ENCODE peak calls at places on chromosomes 7 and 10, in six cellular contexts. One of them, this sample, is unnamed.

GRCh38 chr7:126119981-126120380 is 1132.8 kb downstream of the GRM8 start:
- DNase-seq in HepG2: no peak
- DNase-seq in A549: no peak
- DNase-seq in NB4: no peak
- DNase-seq in K562: no peak
- DNase-seq in endothelial cell of umbilical vein: no peak
- DNase-seq in this sample: no peak

GRCh38 chr10:119303886-119304285 is 96.5 kb downstream of the GRK5 start:
- DNase-seq in HepG2: no peak
- DNase-seq in K562: no peak
- DNase-seq in NB4: no peak
- DNase-seq in A549: peak; percentile 28
- DNase-seq in endothelial cell of umbilical vein: no peak
- DNase-seq in this sample: no peak

GRCh38 chr10:102241444-102242117 is at the start of gene PITX3:
- DNase-seq in HepG2: peak; percentile 89
- DNase-seq in A549: peak; percentile 89
- DNase-seq in NB4: peak; percentile 86
- DNase-seq in K562: peak; percentile 96
- DNase-seq in endothelial cell of umbilical vein: peak; percentile 92
- DNase-seq in this sample: no peak

GRCh38 chr7:82317257-82317721 is 126.3 kb downstream of the CACNA2D1 start:
- DNase-seq in NB4: no peak
- DNase-seq in HepG2: no peak
- DNase-seq in A549: no peak
- DNase-seq in endothelial cell of umbilical vein: no peak
- DNase-seq in K562: no peak
- DNase-seq in this sample: no peak

GRCh38 chr10:28171468-28172235 is 131.2 kb downstream of the MPP7 start:
- DNase-seq in HepG2: no peak
- DNase-seq in K562: no peak
- DNase-seq in endothelial cell of umbilical vein: no peak
- DNase-seq in NB4: no peak
- DNase-seq in A549: no peak
- DNase-seq in this sample: no peak

GRCh38 chr7:3106353-3106752 is 62.7 kb upstream of the CARD11 start:
- DNase-seq in NB4: no peak
- DNase-seq in A549: no peak
- DNase-seq in endothelial cell of umbilical vein: no peak
- DNase-seq in K562: no peak
- DNase-seq in HepG2: no peak
- DNase-seq in this sample: no peak

GRCh38 chr10:52956451-52956850 is 183.9 kb upstream of the MBL2 start:
- DNase-seq in A549: no peak
- DNase-seq in NB4: no peak
- DNase-seq in K562: no peak
- DNase-seq in endothelial cell of umbilical vein: no peak
- DNase-seq in HepG2: peak; percentile 8
- DNase-seq in this sample: no peak

GRCh38 chr7:111390000-111390399 is 172.3 kb downstream of the IMMP2L start:
- DNase-seq in endothelial cell of umbilical vein: no peak
- DNase-seq in HepG2: no peak
- DNase-seq in A549: no peak
- DNase-seq in K562: no peak
- DNase-seq in NB4: no peak
- DNase-seq in this sample: no peak

GRCh38 chr10:15869935-15870334 is 9.6 kb upstream of the MINDY3 start:
- DNase-seq in HepG2: no peak
- DNase-seq in K562: no peak
- DNase-seq in A549: no peak
- DNase-seq in endothelial cell of umbilical vein: no peak
- DNase-seq in NB4: no peak
- DNase-seq in this sample: no peak

GRCh38 chr7:106139253-106140251 is 27.4 kb upstream of the SYPL1 start:
- DNase-seq in K562: no peak
- DNase-seq in A549: no peak
- DNase-seq in NB4: no peak
- DNase-seq in HepG2: no peak
- DNase-seq in endothelial cell of umbilical vein: no peak
- DNase-seq in this sample: no peak

GRCh38 chr10:126090911-126091728 is 194.8 kb downstream of the FANK1 start:
- DNase-seq in HepG2: no peak
- DNase-seq in NB4: no peak
- DNase-seq in endothelial cell of umbilical vein: peak; percentile 37
- DNase-seq in K562: no peak
- DNase-seq in A549: peak; percentile 72
- DNase-seq in this sample: no peak

GRCh38 chr10:126397640-126398382 is 9.5 kb upstream of the ADAM12 start:
- DNase-seq in HepG2: no peak
- DNase-seq in A549: peak; percentile 76
- DNase-seq in endothelial cell of umbilical vein: no peak
- DNase-seq in NB4: no peak
- DNase-seq in K562: no peak
- DNase-seq in this sample: no peak

GRCh38 chr7:92778972-92779371 is 57.4 kb downstream of the CDK6 start:
- DNase-seq in K562: no peak
- DNase-seq in HepG2: no peak
- DNase-seq in A549: peak; percentile 66
- DNase-seq in endothelial cell of umbilical vein: no peak
- DNase-seq in NB4: peak; percentile 88
- DNase-seq in this sample: peak; percentile 34

GRCh38 chr7:6556196-6556595 is 4.9 kb upstream of the GRID2IP start:
- DNase-seq in NB4: no peak
- DNase-seq in A549: no peak
- DNase-seq in endothelial cell of umbilical vein: no peak
- DNase-seq in HepG2: no peak
- DNase-seq in K562: peak; percentile 44
- DNase-seq in this sample: no peak

GRCh38 chr7:92843781-92844180 is 7.4 kb upstream of the CDK6 start:
- DNase-seq in endothelial cell of umbilical vein: no peak
- DNase-seq in NB4: no peak
- DNase-seq in HepG2: no peak
- DNase-seq in K562: no peak
- DNase-seq in A549: no peak
- DNase-seq in this sample: no peak

GRCh38 chr10:62384057-62384446 is 9.9 kb downstream of the ZNF365 start:
- DNase-seq in NB4: peak; percentile 89
- DNase-seq in HepG2: no peak
- DNase-seq in endothelial cell of umbilical vein: peak; percentile 31
- DNase-seq in K562: no peak
- DNase-seq in A549: peak; percentile 10
- DNase-seq in this sample: peak; percentile 5

GRCh38 chr10:103816431-103816830 is 38.9 kb downstream of the SH3PXD2A start:
- DNase-seq in NB4: peak; percentile 23
- DNase-seq in HepG2: no peak
- DNase-seq in A549: peak; percentile 70
- DNase-seq in K562: no peak
- DNase-seq in endothelial cell of umbilical vein: no peak
- DNase-seq in this sample: no peak

GRCh38 chr7:23530355-23530754 is 1.4 kb downstream of the TRA2A start:
- DNase-seq in K562: no peak
- DNase-seq in endothelial cell of umbilical vein: peak; percentile 48
- DNase-seq in NB4: peak; percentile 62
- DNase-seq in A549: peak; percentile 47
- DNase-seq in HepG2: peak; percentile 53
- DNase-seq in this sample: no peak

GRCh38 chr7:22885824-22886255 is 63.2 kb upstream of the TOMM7 start:
- DNase-seq in NB4: peak; percentile 93
- DNase-seq in endothelial cell of umbilical vein: no peak
- DNase-seq in HepG2: no peak
- DNase-seq in A549: no peak
- DNase-seq in K562: no peak
- DNase-seq in this sample: peak; percentile 88

GRCh38 chr10:123967626-123968243 is 76.1 kb upstream of the CPXM2 start:
- DNase-seq in A549: peak; percentile 58
- DNase-seq in NB4: peak; percentile 63
- DNase-seq in HepG2: peak; percentile 33
- DNase-seq in endothelial cell of umbilical vein: peak; percentile 57
- DNase-seq in K562: peak; percentile 74
- DNase-seq in this sample: no peak

GRCh38 chr10:131856441-131857094 is 44.2 kb upstream of the PPP2R2D start:
- DNase-seq in K562: no peak
- DNase-seq in HepG2: no peak
- DNase-seq in NB4: no peak
- DNase-seq in A549: no peak
- DNase-seq in endothelial cell of umbilical vein: no peak
- DNase-seq in this sample: no peak

GRCh38 chr7:70372768-70373241 is 759.1 kb upstream of the GALNT17 start:
- DNase-seq in A549: no peak
- DNase-seq in K562: no peak
- DNase-seq in endothelial cell of umbilical vein: no peak
- DNase-seq in HepG2: no peak
- DNase-seq in NB4: peak; percentile 81
- DNase-seq in this sample: no peak

GRCh38 chr7:348962-349755 is 59.2 kb downstream of the FOXL3 start:
- DNase-seq in NB4: no peak
- DNase-seq in HepG2: no peak
- DNase-seq in K562: no peak
- DNase-seq in A549: no peak
- DNase-seq in endothelial cell of umbilical vein: no peak
- DNase-seq in this sample: no peak

GRCh38 chr7:47211467-47212121 is 370.3 kb downstream of the TNS3 start:
- DNase-seq in K562: peak; percentile 71
- DNase-seq in NB4: no peak
- DNase-seq in A549: no peak
- DNase-seq in endothelial cell of umbilical vein: no peak
- DNase-seq in HepG2: no peak
- DNase-seq in this sample: no peak

GRCh38 chr7:48307041-48307714 is 135.9 kb downstream of the ABCA13 start:
- DNase-seq in NB4: no peak
- DNase-seq in HepG2: no peak
- DNase-seq in K562: no peak
- DNase-seq in endothelial cell of umbilical vein: no peak
- DNase-seq in A549: no peak
- DNase-seq in this sample: no peak

GRCh38 chr7:146830686-146831085 is 714.1 kb downstream of the CNTNAP2 start:
- DNase-seq in HepG2: no peak
- DNase-seq in NB4: no peak
- DNase-seq in K562: no peak
- DNase-seq in endothelial cell of umbilical vein: no peak
- DNase-seq in A549: no peak
- DNase-seq in this sample: no peak

GRCh38 chr10:1188556-1189135 is 132.5 kb downstream of the WDR37 start:
- DNase-seq in endothelial cell of umbilical vein: no peak
- DNase-seq in NB4: no peak
- DNase-seq in K562: no peak
- DNase-seq in A549: no peak
- DNase-seq in HepG2: no peak
- DNase-seq in this sample: no peak

GRCh38 chr7:130649004-130649790 is 19.4 kb downstream of the COPG2 start:
- DNase-seq in K562: no peak
- DNase-seq in NB4: no peak
- DNase-seq in endothelial cell of umbilical vein: no peak
- DNase-seq in A549: no peak
- DNase-seq in HepG2: no peak
- DNase-seq in this sample: peak; percentile 63

GRCh38 chr7:12549106-12549505 is 21.4 kb upstream of the SCIN start:
- DNase-seq in A549: no peak
- DNase-seq in HepG2: no peak
- DNase-seq in NB4: peak; percentile 56
- DNase-seq in endothelial cell of umbilical vein: no peak
- DNase-seq in K562: no peak
- DNase-seq in this sample: no peak
- TF ChIP-seq MYC in A549: no peak
- TF ChIP-seq MYC in HepG2: no peak
- TF ChIP-seq MYC in NB4: peak; percentile 24
- TF ChIP-seq MYC in endothelial cell of umbilical vein: no peak
- TF ChIP-seq MYC in K562: no peak
- TF ChIP-seq MYC in this sample: no peak

GRCh38 chr7:27826347-27826746 is 86.4 kb downstream of the TAX1BP1 start:
- DNase-seq in NB4: no peak
- DNase-seq in HepG2: no peak
- DNase-seq in K562: no peak
- DNase-seq in endothelial cell of umbilical vein: no peak
- DNase-seq in A549: no peak
- DNase-seq in this sample: no peak
- TF ChIP-seq MYC in NB4: no peak
- TF ChIP-seq MYC in HepG2: no peak
- TF ChIP-seq MYC in K562: no peak
- TF ChIP-seq MYC in endothelial cell of umbilical vein: no peak
- TF ChIP-seq MYC in A549: no peak
- TF ChIP-seq MYC in this sample: no peak

GRCh38 chr7:39027491-39027890 is 49.8 kb downstream of the POU6F2 start:
- DNase-seq in NB4: no peak
- DNase-seq in K562: no peak
- DNase-seq in HepG2: no peak
- DNase-seq in endothelial cell of umbilical vein: no peak
- DNase-seq in A549: no peak
- DNase-seq in this sample: no peak
- TF ChIP-seq MYC in NB4: no peak
- TF ChIP-seq MYC in K562: no peak
- TF ChIP-seq MYC in HepG2: no peak
- TF ChIP-seq MYC in endothelial cell of umbilical vein: no peak
- TF ChIP-seq MYC in A549: no peak
- TF ChIP-seq MYC in this sample: no peak

GRCh38 chr10:22823109-22823508 is 104.7 kb upstream of the ARMC3 start:
- DNase-seq in endothelial cell of umbilical vein: peak; percentile 81
- DNase-seq in A549: peak; percentile 65
- DNase-seq in NB4: no peak
- DNase-seq in K562: no peak
- DNase-seq in HepG2: peak; percentile 79
- DNase-seq in this sample: peak; percentile 23
- TF ChIP-seq MYC in endothelial cell of umbilical vein: peak; percentile 60
- TF ChIP-seq MYC in A549: no peak
- TF ChIP-seq MYC in NB4: no peak
- TF ChIP-seq MYC in K562: no peak
- TF ChIP-seq MYC in HepG2: no peak
- TF ChIP-seq MYC in this sample: no peak

DNA sequence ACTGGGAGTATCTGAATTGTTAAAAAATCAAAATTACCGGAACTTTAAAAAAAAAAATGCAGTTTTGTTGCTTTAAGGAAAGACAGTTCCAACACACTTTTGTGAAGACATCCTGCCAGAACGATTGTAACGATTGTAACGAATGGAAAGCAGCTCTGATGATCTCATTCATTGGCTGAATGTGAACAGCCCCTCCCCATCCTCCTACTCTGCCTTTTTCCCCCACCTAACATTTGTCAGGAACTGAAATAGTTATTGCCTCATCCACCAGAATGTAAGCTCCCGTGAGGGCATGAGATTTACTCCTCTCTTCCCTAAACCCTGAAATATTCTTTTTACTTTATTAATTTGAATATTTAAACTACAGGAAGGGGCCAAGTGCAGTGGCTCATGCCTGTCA is 23.1 kb upstream of the ZC3HAV1L start:
- DNase-seq in A549: no peak
- DNase-seq in NB4: peak; percentile 62
- DNase-seq in K562: no peak
- DNase-seq in HepG2: no peak
- DNase-seq in endothelial cell of umbilical vein: peak; percentile 81
- DNase-seq in this sample: no peak
- TF ChIP-seq MYC in A549: no peak
- TF ChIP-seq MYC in NB4: no peak
- TF ChIP-seq MYC in K562: no peak
- TF ChIP-seq MYC in HepG2: no peak
- TF ChIP-seq MYC in endothelial cell of umbilical vein: no peak
- TF ChIP-seq MYC in this sample: no peak